ENCODE peak calls at places on chromosomes 1 and 21, in nine cellular contexts. L, V, G, S, J, N, K, E and F are unnamed samples.

GRCh38 chr1:100861379-100861778 is 33.3 kb downstream of the EXTL2 start:
- DNase-seq in L (no peak), V (no peak), G (no peak), S (no peak), J (no peak), N (no peak), K (no peak), E (no peak), F (no peak)

GRCh38 chr1:30522031-30523004 is 201.1 kb downstream of the MATN1 start:
- DNase-seq in L (no peak), V (no peak), G (peak; percentile 29), S (no peak), J (peak; percentile 86), N (no peak), K (no peak), E (no peak), F (no peak)

GRCh38 chr1:206544562-206545257 is 37.4 kb downstream of the RASSF5 start:
- DNase-seq in L (peak; percentile 82), V (peak; percentile 64), G (peak; percentile 93), S (no peak), J (no peak), N (peak; percentile 94), K (peak; percentile 37), E (peak; percentile 71), F (peak; percentile 28)

GRCh38 chr1:203584040-203584439 is 42.6 kb upstream of the ATP2B4 start:
- DNase-seq in L (no peak), V (no peak), G (no peak), S (no peak), J (no peak), N (no peak), K (no peak), E (no peak), F (no peak)

GRCh38 chr21:28196981-28197380 is 795.7 kb downstream of the LTN1 start:
- DNase-seq in L (no peak), V (no peak), G (no peak), S (no peak), J (no peak), N (no peak), K (no peak), E (no peak), F (no peak)

GRCh38 chr1:214824758-214825157 is 221.8 kb downstream of the CENPF start:
- DNase-seq in L (no peak), V (peak; percentile 12), G (no peak), S (no peak), J (no peak), N (no peak), K (no peak), E (no peak), F (no peak)

GRCh38 chr1:177913762-177914540 is 55.9 kb downstream of the SEC16B start:
- DNase-seq in L (peak; percentile 39), V (peak; percentile 29), G (no peak), S (no peak), J (no peak), N (peak; percentile 72), K (peak; percentile 13), E (no peak), F (no peak)

GRCh38 chr1:89610457-89610991 is 22.4 kb upstream of the LRRC8C start:
- DNase-seq in L (no peak), V (no peak), G (peak; percentile 79), S (no peak), J (no peak), N (no peak), K (no peak), E (no peak), F (no peak)

GRCh38 chr1:233406994-233407631 is 79.6 kb downstream of the MAP3K21 start:
- DNase-seq in L (no peak), V (no peak), G (no peak), S (peak; percentile 1), J (no peak), N (no peak), K (no peak), E (no peak), F (no peak)

GRCh38 chr1:116910379-116911165 is 856 bp downstream of the PTGFRN start:
- DNase-seq in L (peak; percentile 65), V (peak; percentile 41), G (peak; percentile 84), S (no peak), J (no peak), N (peak; percentile 79), K (no peak), E (no peak), F (no peak)

GRCh38 chr1:12617901-12618660 is at the start of gene DHRS3:
- DNase-seq in L (peak; percentile 85), V (peak; percentile 94), G (peak; percentile 90), S (no peak), J (no peak), N (peak; percentile 91), K (peak; percentile 61), E (peak; percentile 78), F (no peak)

GRCh38 chr1:211305044-211305443 is 21.6 kb upstream of the TRAF5 start:
- DNase-seq in L (no peak), V (no peak), G (no peak), S (no peak), J (no peak), N (no peak), K (no peak), E (no peak), F (no peak)

GRCh38 chr1:113759341-113760101 is at the start of gene PHTF1:
- DNase-seq in L (peak; percentile 75), V (peak; percentile 82), G (peak; percentile 95), S (no peak), J (peak; percentile 83), N (peak; percentile 90), K (peak; percentile 21), E (peak; percentile 58), F (no peak)

GRCh38 chr1:16175610-16176553 is 20.0 kb upstream of the EPHA2 start:
- DNase-seq in L (peak; percentile 86), V (peak; percentile 87), G (no peak), S (no peak), J (peak; percentile 93), N (no peak), K (no peak), E (peak; percentile 86), F (no peak)

GRCh38 chr1:16172964-16173446 is 17.1 kb upstream of the EPHA2 start:
- DNase-seq in L (peak; percentile 70), V (no peak), G (no peak), S (no peak), J (no peak), N (no peak), K (peak; percentile 91), E (no peak), F (no peak)

GRCh38 chr1:16173447-16174260 is 17.8 kb upstream of the EPHA2 start:
- DNase-seq in L (peak; percentile 89), V (peak; percentile 60), G (no peak), S (no peak), J (no peak), N (no peak), K (peak; percentile 94), E (peak; percentile 88), F (no peak)

GRCh38 chr1:16174886-16175598 is 19.2 kb upstream of the EPHA2 start:
- DNase-seq in L (no peak), V (no peak), G (no peak), S (no peak), J (no peak), N (no peak), K (no peak), E (no peak), F (no peak)

DNA sequence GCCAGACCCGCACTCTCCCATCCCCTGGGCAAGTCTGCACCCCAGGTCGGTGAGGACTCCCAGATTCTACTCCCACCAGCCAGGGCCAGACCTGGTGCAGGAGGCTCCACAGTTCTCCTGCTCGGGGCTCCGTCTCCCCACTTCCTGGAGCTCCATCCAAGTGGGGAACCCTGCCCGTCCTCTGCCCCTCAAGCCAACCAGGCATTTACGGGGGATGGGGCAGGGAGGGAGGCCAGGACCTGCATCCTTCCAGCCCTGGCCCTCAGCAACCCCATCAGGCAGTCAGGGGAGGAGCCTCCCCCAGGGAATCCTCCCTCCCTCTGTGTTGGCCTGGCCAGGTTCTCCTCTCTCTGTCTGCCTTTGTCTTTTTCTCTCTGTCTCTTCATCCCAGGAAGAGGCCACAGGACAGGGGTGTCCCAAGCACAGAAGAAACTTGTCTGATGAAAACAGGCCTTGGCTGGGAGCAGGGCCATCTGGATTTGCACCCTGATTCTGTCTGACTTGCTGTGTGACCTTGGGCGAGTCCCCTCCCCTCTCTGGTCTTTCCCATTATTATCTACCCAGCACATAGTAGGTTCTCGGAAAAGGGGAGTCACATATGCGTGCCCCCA is 18.5 kb upstream of the EPHA2 start:
- DNase-seq in L (no peak), V (no peak), G (no peak), S (no peak), J (no peak), N (no peak), K (no peak), E (no peak), F (no peak)
- H3K4me1 ChIP-seq in L (peaks cover 64% of the 10 kb centered on the region), V (peaks cover 38% of the 10 kb centered on the region), G (peaks cover 23% of the 10 kb centered on the region), S (no peaks in the 10 kb centered on the region), J (peaks cover 42% of the 10 kb centered on the region), N (peaks cover 1% of the 10 kb centered on the region), K (peaks cover 100% of the 10 kb centered on the region), E (peaks cover 37% of the 10 kb centered on the region), F (peaks cover 90% of the 10 kb centered on the region)

GRCh38 chr1:58089898-58090535 is 456.5 kb downstream of the OMA1 start:
- DNase-seq in L (no peak), V (no peak), G (no peak), S (no peak), J (no peak), N (no peak), K (no peak), E (no peak), F (no peak)
- TF ChIP-seq POLR2AphosphoS5 in L (no peak), V (no peak), G (no peak), S (no peak), J (no peak), N (no peak), K (no peak), E (no peak), F (no peak)

GRCh38 chr1:152743371-152744145 is 14.3 kb upstream of the KPRP start:
- DNase-seq in L (no peak), V (no peak), G (no peak), S (no peak), J (no peak), N (no peak), K (no peak), E (no peak), F (no peak)
- H3K27ac ChIP-seq in L (no peak overlapping the region), V (no peak overlapping the region), G (no peak overlapping the region), S (no peak overlapping the region), J (no peak overlapping the region), N (no peak overlapping the region), K (no peak overlapping the region), E (no peak overlapping the region), F (no peak overlapping the region)

GRCh38 chr1:201461193-201461657 is 7.8 kb downstream of the PHLDA3 start:
- DNase-seq in L (peak; percentile 47), V (peak; percentile 82), G (no peak), S (no peak), J (no peak), N (no peak), K (peak; percentile 86), E (no peak), F (peak; percentile 92)
- H3K4me1 ChIP-seq in L (peaks cover 30% of the 10 kb centered on the region), V (peaks cover 13% of the 10 kb centered on the region), G (no peaks in the 10 kb centered on the region), S (peaks cover 11% of the 10 kb centered on the region), J (peaks cover 72% of the 10 kb centered on the region), N (peaks cover 9% of the 10 kb centered on the region), K (peaks cover 75% of the 10 kb centered on the region), E (peaks cover 26% of the 10 kb centered on the region), F (peaks cover 35% of the 10 kb centered on the region)